ENCODE peak calls at places on chromosomes 5 and 9, in four cellular contexts. One of them, this sample, is unnamed.

GRCh38 chr5:174311531-174312269 is 266.2 kb downstream of the NSG2 start:
- DNase-seq in HepG2: peak
- DNase-seq in GM12878: no peak
- DNase-seq in K562: peak
- DNase-seq in this sample: peak

GRCh38 chr5:66540078-66540477 is 56.1 kb upstream of the MAST4 start:
- DNase-seq in HepG2: no peak
- DNase-seq in GM12878: no peak
- DNase-seq in K562: no peak
- DNase-seq in this sample: no peak

GRCh38 chr9:131420913-131421312 is 27.0 kb downstream of the PRRC2B start:
- DNase-seq in HepG2: peak
- DNase-seq in GM12878: no peak
- DNase-seq in K562: no peak
- DNase-seq in this sample: no peak

GRCh38 chr5:164475339-164475977 is 970.0 kb downstream of the MAT2B start:
- DNase-seq in HepG2: peak
- DNase-seq in GM12878: no peak
- DNase-seq in K562: peak
- DNase-seq in this sample: no peak

GRCh38 chr5:21391506-21391905 is 1403.5 kb upstream of the CDH18 start:
- DNase-seq in HepG2: peak
- DNase-seq in GM12878: no peak
- DNase-seq in K562: no peak
- DNase-seq in this sample: no peak

GRCh38 chr5:61052870-61053269 is 107.9 kb downstream of the NDUFAF2 start:
- DNase-seq in HepG2: peak
- DNase-seq in GM12878: no peak
- DNase-seq in K562: no peak
- DNase-seq in this sample: no peak

GRCh38 chr9:136513191-136513590 is 30.4 kb upstream of the SEC16A start:
- DNase-seq in HepG2: no peak
- DNase-seq in GM12878: no peak
- DNase-seq in K562: no peak
- DNase-seq in this sample: no peak

GRCh38 chr9:33329117-33329563 is 38.8 kb downstream of the NFX1 start:
- DNase-seq in HepG2: no peak
- DNase-seq in GM12878: no peak
- DNase-seq in K562: no peak
- DNase-seq in this sample: no peak

GRCh38 chr9:133726401-133727276 is 11.5 kb downstream of the SARDH start:
- DNase-seq in HepG2: peak
- DNase-seq in GM12878: no peak
- DNase-seq in K562: peak
- DNase-seq in this sample: peak

GRCh38 chr9:125749287-125749935 is 2.2 kb downstream of the PBX3 start:
- DNase-seq in HepG2: no peak
- DNase-seq in GM12878: no peak
- DNase-seq in K562: no peak
- DNase-seq in this sample: no peak

DNA sequence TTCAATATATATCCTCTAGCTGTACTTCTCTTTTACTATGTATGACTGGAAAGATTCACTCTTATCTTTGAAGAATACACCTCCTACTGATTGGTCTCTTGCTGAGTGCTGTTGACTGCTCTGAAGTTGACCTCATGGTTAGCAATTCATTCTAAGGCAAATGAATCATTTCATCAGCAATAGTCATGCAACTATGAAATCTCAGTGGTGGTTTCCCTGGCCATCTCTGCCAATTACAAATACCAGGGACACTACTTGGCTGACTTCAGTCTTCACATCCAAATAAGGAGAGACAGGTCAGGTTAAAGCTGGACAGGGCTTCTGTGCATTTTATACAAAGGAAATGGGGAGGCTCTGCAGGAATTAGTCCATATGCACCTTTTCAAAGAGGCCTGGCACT is 333.5 kb upstream of the ACTBL2 start:
- DNase-seq in HepG2: no peak
- DNase-seq in GM12878: no peak
- DNase-seq in K562: no peak
- DNase-seq in this sample: no peak
- TF ChIP-seq ESRRA in HepG2: no peak
- TF ChIP-seq ESRRA in GM12878: no peak
- TF ChIP-seq ESRRA in K562: no peak
- TF ChIP-seq ESRRA in this sample: no peak

GRCh38 chr5:42581845-42582244 is 158.6 kb downstream of the GHR start:
- DNase-seq in HepG2: no peak
- DNase-seq in GM12878: no peak
- DNase-seq in K562: no peak
- DNase-seq in this sample: no peak

GRCh38 chr5:42586625-42587024 is 163.4 kb downstream of the GHR start:
- DNase-seq in HepG2: no peak
- DNase-seq in GM12878: no peak
- DNase-seq in K562: peak
- DNase-seq in this sample: no peak

GRCh38 chr5:42587056-42587723 is 164.0 kb downstream of the GHR start:
- DNase-seq in HepG2: no peak
- DNase-seq in GM12878: no peak
- DNase-seq in K562: peak
- DNase-seq in this sample: no peak

GRCh38 chr5:42582723-42583122 is 159.5 kb downstream of the GHR start:
- DNase-seq in HepG2: no peak
- DNase-seq in GM12878: no peak
- DNase-seq in K562: no peak
- DNase-seq in this sample: no peak

DNA sequence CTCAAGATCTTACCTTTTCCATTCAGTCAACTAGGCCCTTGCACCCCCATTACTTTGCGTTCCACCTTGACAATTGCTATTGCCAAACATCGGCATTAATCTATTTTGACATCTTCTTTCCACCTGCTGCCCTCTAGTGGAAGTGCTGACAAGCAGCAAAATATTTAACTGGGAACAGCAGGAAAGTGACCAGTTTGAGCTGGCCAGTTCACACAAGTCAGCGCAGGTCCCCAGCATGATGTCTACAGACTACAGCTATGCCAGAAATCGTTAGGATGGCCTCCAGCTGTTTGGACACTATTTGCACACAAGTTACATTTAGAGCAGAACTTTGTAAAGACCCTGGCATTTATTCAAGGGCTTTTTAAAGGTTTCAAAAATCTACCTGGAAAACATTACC is 160.1 kb downstream of the GHR start:
- DNase-seq in HepG2: peak
- DNase-seq in GM12878: peak
- DNase-seq in K562: peak
- DNase-seq in this sample: peak
- TF ChIP-seq CBFB in HepG2: no peak
- TF ChIP-seq CBFB in GM12878: no peak
- TF ChIP-seq CBFB in K562: no peak
- TF ChIP-seq CBFB in this sample: no peak

GRCh38 chr5:142295084-142295758 is 29.6 kb downstream of the SPRY4 start:
- DNase-seq in HepG2: no peak
- DNase-seq in GM12878: no peak
- DNase-seq in K562: peak
- DNase-seq in this sample: peak
- TF ChIP-seq ETV6 in HepG2: no peak
- TF ChIP-seq ETV6 in GM12878: no peak
- TF ChIP-seq ETV6 in K562: no peak
- TF ChIP-seq ETV6 in this sample: no peak

DNA sequence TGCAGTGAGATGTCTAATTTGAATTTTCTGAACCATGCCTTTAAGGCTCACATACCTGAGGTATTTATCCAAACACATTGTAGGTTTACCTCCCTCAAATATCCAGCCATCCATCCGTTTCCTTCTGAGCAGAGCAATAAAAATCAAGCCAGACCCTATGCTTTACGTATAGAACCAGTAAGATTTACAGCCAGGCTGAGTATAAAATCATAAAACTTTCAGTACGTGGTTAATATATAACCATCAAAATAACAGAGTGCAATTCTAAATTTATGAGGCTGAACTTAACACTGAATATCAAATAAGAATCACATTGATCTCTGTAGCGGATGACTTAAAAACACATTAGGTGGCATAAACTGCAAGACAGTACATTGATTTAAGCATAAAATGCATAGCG is 877.9 kb upstream of the WWC1 start:
- DNase-seq in HepG2: no peak
- DNase-seq in GM12878: no peak
- DNase-seq in K562: no peak
- DNase-seq in this sample: no peak
- TF ChIP-seq ESRRA in HepG2: no peak
- TF ChIP-seq ESRRA in GM12878: no peak
- TF ChIP-seq ESRRA in K562: no peak
- TF ChIP-seq ESRRA in this sample: no peak

GRCh38 chr9:16928179-16928945 is 57.9 kb upstream of the BNC2 start:
- DNase-seq in HepG2: no peak
- DNase-seq in GM12878: no peak
- DNase-seq in K562: no peak
- DNase-seq in this sample: no peak
- TF ChIP-seq CBFB in HepG2: no peak
- TF ChIP-seq CBFB in GM12878: no peak
- TF ChIP-seq CBFB in K562: no peak
- TF ChIP-seq CBFB in this sample: no peak